ENCODE peak calls at places on chromosomes 7 and 10, in seven cellular contexts. N, Y, E, F, O, W and T are unnamed samples.
A peak's percentile ranks its signal among the peaks of the same experiment; 100 is the strongest.

GRCh38 chr7:87332321-87332720 is 13.1 kb upstream of the CROT start:
- DNase-seq in N (no peak), Y (no peak), E (no peak), F (no peak), O (no peak), W (no peak), T (no peak)

GRCh38 chr10:85430991-85431390 is 935.6 kb downstream of the GRID1 start:
- DNase-seq in N (no peak), Y (no peak), E (no peak), F (no peak), O (no peak), W (peak; percentile 19), T (no peak)

GRCh38 chr7:45573636-45574470 is at the start of gene ADCY1:
- DNase-seq in N (no peak), Y (no peak), E (no peak), F (no peak), O (no peak), W (no peak), T (no peak)

GRCh38 chr10:84018826-84019225 is 120.5 kb upstream of the GHITM start:
- DNase-seq in N (no peak), Y (no peak), E (no peak), F (no peak), O (no peak), W (no peak), T (no peak)

GRCh38 chr7:42237891-42238531 is 1.0 kb upstream of the GLI3 start:
- DNase-seq in N (no peak), Y (peak; percentile 21), E (peak; percentile 67), F (no peak), O (peak; percentile 28), W (peak; percentile 51), T (peak; percentile 68)

GRCh38 chr7:111018960-111019835 is 71.7 kb upstream of the LRRN3 start:
- DNase-seq in N (no peak), Y (no peak), E (no peak), F (no peak), O (no peak), W (no peak), T (no peak)

GRCh38 chr10:62266611-62267010 is 2.0 kb downstream of the RTKN2 start:
- DNase-seq in N (no peak), Y (no peak), E (no peak), F (no peak), O (no peak), W (no peak), T (no peak)

GRCh38 chr7:120023494-120024167 is 249.3 kb upstream of the KCND2 start:
- DNase-seq in N (no peak), Y (no peak), E (no peak), F (peak; percentile 37), O (no peak), W (no peak), T (no peak)

GRCh38 chr10:86286591-86287421 is 79.8 kb downstream of the GRID1 start:
- DNase-seq in N (no peak), Y (no peak), E (peak; percentile 16), F (no peak), O (no peak), W (no peak), T (no peak)

GRCh38 chr10:60978287-60979115 is 34.5 kb upstream of the RHOBTB1 start:
- DNase-seq in N (peak; percentile 61), Y (peak; percentile 80), E (no peak), F (no peak), O (no peak), W (peak; percentile 58), T (no peak)

GRCh38 chr7:47782022-47782421 is 166.2 kb downstream of the PKD1L1 start:
- DNase-seq in N (no peak), Y (peak; percentile 54), E (no peak), F (no peak), O (no peak), W (no peak), T (no peak)

GRCh38 chr10:62850646-62851045 is 34.5 kb upstream of the EGR2 start:
- DNase-seq in N (no peak), Y (no peak), E (no peak), F (no peak), O (no peak), W (no peak), T (no peak)

GRCh38 chr10:33109788-33110469 is 151.9 kb upstream of the ITGB1 start:
- DNase-seq in N (no peak), Y (no peak), E (no peak), F (no peak), O (no peak), W (no peak), T (no peak)

GRCh38 chr7:20158684-20159083 is 58.5 kb downstream of the MACC1 start:
- DNase-seq in N (no peak), Y (no peak), E (no peak), F (no peak), O (no peak), W (peak; percentile 29), T (no peak)

GRCh38 chr7:38232475-38233366 is 40.7 kb downstream of the TARP start:
- DNase-seq in N (no peak), Y (no peak), E (peak; percentile 76), F (no peak), O (no peak), W (no peak), T (no peak)

GRCh38 chr10:103685880-103686669 is 169.3 kb downstream of the SH3PXD2A start:
- DNase-seq in N (peak; percentile 56), Y (peak; percentile 57), E (peak; percentile 78), F (no peak), O (peak; percentile 73), W (peak; percentile 50), T (peak; percentile 74)

GRCh38 chr10:22599048-22599561 is 115.3 kb downstream of the PIP4K2A start:
- DNase-seq in N (peak; percentile 82), Y (peak; percentile 80), E (no peak), F (peak; percentile 41), O (no peak), W (peak; percentile 44), T (no peak)

GRCh38 chr7:144035385-144035784 is 13.4 kb upstream of the OR2A5 start:
- DNase-seq in N (no peak), Y (no peak), E (no peak), F (no peak), O (no peak), W (peak; percentile 7), T (no peak)

GRCh38 chr10:106311590-106311989 is 852.9 kb downstream of the SORCS1 start:
- DNase-seq in N (no peak), Y (no peak), E (no peak), F (no peak), O (no peak), W (no peak), T (no peak)

GRCh38 chr7:143299840-143300239 is 11.7 kb downstream of the CASP2 start:
- DNase-seq in N (peak; percentile 69), Y (no peak), E (no peak), F (no peak), O (no peak), W (peak; percentile 44), T (no peak)

GRCh38 chr7:874036-874749 is 2.2 kb upstream of the GET4 start:
- DNase-seq in N (no peak), Y (no peak), E (no peak), F (no peak), O (no peak), W (no peak), T (no peak)

GRCh38 chr7:92375013-92375412 is 72.3 kb upstream of the GATAD1 start:
- DNase-seq in N (no peak), Y (no peak), E (no peak), F (no peak), O (no peak), W (no peak), T (no peak)

GRCh38 chr10:79146611-79147130 is 77.9 kb downstream of the ZMIZ1 start:
- DNase-seq in N (no peak), Y (peak; percentile 85), E (peak; percentile 83), F (no peak), O (peak; percentile 44), W (no peak), T (peak; percentile 78)

GRCh38 chr7:105849122-105849855 is 27.1 kb downstream of the ATXN7L1 start:
- DNase-seq in N (peak; percentile 28), Y (peak; percentile 74), E (peak; percentile 87), F (no peak), O (no peak), W (peak; percentile 68), T (no peak)

GRCh38 chr7:26458751-26459150 is 167.1 kb downstream of the SNX10 start:
- DNase-seq in N (no peak), Y (no peak), E (no peak), F (no peak), O (no peak), W (no peak), T (no peak)

GRCh38 chr10:78450239-78450638 is 416.6 kb downstream of the RPS24 start:
- DNase-seq in N (no peak), Y (no peak), E (no peak), F (no peak), O (no peak), W (no peak), T (no peak)

GRCh38 chr7:74658171-74659004 is 870 bp downstream of the GTF2I start:
- DNase-seq in N (peak; percentile 96), Y (peak; percentile 89), E (peak; percentile 92), F (peak; percentile 61), O (peak; percentile 86), W (peak; percentile 96), T (peak; percentile 75)